ENCODE peak calls at places on chromosomes 6 and 20, in four cellular contexts. Z is cardiac muscle cell; K is CD8-positive, alpha-beta T cell; P is A549. C is an unnamed sample.

GRCh38 chr6:151240036-151240685 is 394 bp downstream of the AKAP12 start:
- DNase-seq in Z (peak), K (no peak), P (peak), C (peak)

GRCh38 chr6:165536911-165537310 is 126.1 kb downstream of the PDE10A start:
- DNase-seq in Z (no peak), K (no peak), P (no peak), C (no peak)

GRCh38 chr6:6643398-6643797 is 54.9 kb downstream of the LY86 start:
- DNase-seq in Z (no peak), K (no peak), P (no peak), C (no peak)

GRCh38 chr6:160735523-160735922 is 33.5 kb downstream of the PLG start:
- DNase-seq in Z (no peak), K (no peak), P (no peak), C (no peak)

GRCh38 chr6:32087574-32088486 is 21.3 kb downstream of the TNXB start:
- DNase-seq in Z (peak), K (peak), P (peak), C (no peak)

GRCh38 chr6:3808759-3809514 is 40.2 kb upstream of the FAM50B start:
- DNase-seq in Z (no peak), K (no peak), P (peak), C (peak)

GRCh38 chr6:71531006-71531405 is 242.4 kb downstream of the OGFRL1 start:
- DNase-seq in Z (no peak), K (no peak), P (no peak), C (no peak)

GRCh38 chr20:32535953-32536823 is 48.9 kb downstream of the NOL4L start:
- DNase-seq in Z (peak), K (peak), P (peak), C (no peak)

GRCh38 chr20:38201356-38201755 is 36.3 kb upstream of the TGM2 start:
- DNase-seq in Z (no peak), K (no peak), P (peak), C (peak)

GRCh38 chr20:39190666-39191570 is 228.8 kb downstream of the DHX35 start:
- DNase-seq in Z (no peak), K (no peak), P (peak), C (peak)

GRCh38 chr6:160991411-160992322 is at the start of gene MAP3K4:
- DNase-seq in Z (peak), K (peak), P (peak), C (no peak)

GRCh38 chr6:121354764-121355163 is 20.5 kb upstream of the TBC1D32 start:
- DNase-seq in Z (no peak), K (no peak), P (no peak), C (no peak)

GRCh38 chr20:58053391-58054055 is 174.9 kb downstream of the ANKRD60 start:
- DNase-seq in Z (no peak), K (no peak), P (no peak), C (no peak)

GRCh38 chr6:149867876-149868640 is 3.9 kb upstream of the LRP11 start:
- DNase-seq in Z (no peak), K (no peak), P (no peak), C (no peak)

GRCh38 chr20:34709836-34710567 is 5.9 kb downstream of the TP53INP2 start:
- DNase-seq in Z (peak), K (peak), P (no peak), C (no peak)

GRCh38 chr6:131400054-131400781 is 172.8 kb upstream of the ARG1 start:
- DNase-seq in Z (no peak), K (no peak), P (peak), C (peak)

GRCh38 chr6:119333707-119334295 is 15.8 kb downstream of the MAN1A1 start:
- DNase-seq in Z (no peak), K (no peak), P (peak), C (no peak)

GRCh38 chr6:139449611-139450000 is 75.2 kb upstream of the CITED2 start:
- DNase-seq in Z (no peak), K (no peak), P (no peak), C (no peak)

GRCh38 chr6:165223736-165224135 is 85.7 kb downstream of the C6orf118 start:
- DNase-seq in Z (no peak), K (no peak), P (no peak), C (no peak)

GRCh38 chr20:7113577-7114466 is 346.3 kb downstream of the BMP2 start:
- DNase-seq in Z (peak), K (no peak), P (peak), C (no peak)

GRCh38 chr6:21538186-21538798 is 55.3 kb upstream of the SOX4 start:
- DNase-seq in Z (no peak), K (no peak), P (no peak), C (peak)

GRCh38 chr6:18264338-18265098 is at the start of gene DEK:
- DNase-seq in Z (peak), K (peak), P (peak), C (no peak)

GRCh38 chr6:109362102-109362884 is 20.0 kb downstream of the CD164 start:
- DNase-seq in Z (no peak), K (no peak), P (no peak), C (no peak)

GRCh38 chr20:266213-266603 is 8.7 kb downstream of the DEFB132 start:
- DNase-seq in Z (no peak), K (no peak), P (no peak), C (no peak)

GRCh38 chr6:69735029-69735428 is 61.8 kb downstream of the LMBRD1 start:
- DNase-seq in Z (no peak), K (no peak), P (no peak), C (peak)

GRCh38 chr20:37414133-37414532 is 68.2 kb downstream of the SRC start:
- DNase-seq in Z (no peak), K (no peak), P (no peak), C (no peak)

DNA sequence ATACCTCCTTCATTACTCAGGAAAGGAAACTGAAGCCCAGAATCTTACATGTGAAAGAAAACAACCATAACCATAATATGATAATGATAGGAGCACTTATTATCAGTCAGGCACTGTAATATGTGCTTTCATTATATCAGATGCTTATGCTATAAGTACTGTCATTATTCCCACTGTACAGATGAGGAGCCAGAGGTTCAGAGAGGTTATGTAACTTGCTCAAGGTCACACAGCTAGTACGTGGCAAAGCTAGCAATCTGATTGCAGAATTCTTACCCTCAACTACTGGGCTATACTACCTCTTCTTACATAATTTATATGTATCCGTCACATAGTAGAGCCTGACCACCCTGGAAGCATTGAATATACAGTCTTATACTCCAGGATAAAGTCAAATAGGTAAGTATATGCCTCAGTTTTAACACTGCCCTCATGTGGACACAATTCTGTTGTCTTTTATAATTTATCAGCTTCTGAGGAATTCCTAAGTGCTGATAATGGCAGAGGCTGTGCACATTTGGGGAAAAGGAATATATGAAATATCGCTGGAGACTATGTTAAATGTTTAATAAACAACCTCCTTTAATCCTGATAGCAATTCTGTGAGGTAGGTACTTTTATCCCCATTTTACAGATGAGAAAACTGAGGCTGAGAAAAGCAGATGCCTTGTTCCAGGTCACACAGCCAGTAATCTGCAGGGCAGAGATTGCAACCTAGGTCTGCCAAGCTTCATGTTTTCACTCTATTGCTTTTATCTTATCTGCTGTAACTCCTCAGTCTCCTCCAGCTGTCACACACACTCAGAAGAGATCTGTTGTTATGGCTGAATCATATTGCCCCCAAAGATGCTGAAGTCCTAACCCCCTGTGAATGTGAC is 13.4 kb downstream of the BCAS1 start:
- DNase-seq in Z (no peak), K (no peak), P (no peak), C (no peak)
- TF ChIP-seq CTCF in Z (no peak), K (no peak), P (no peak), C (no peak)

DNA sequence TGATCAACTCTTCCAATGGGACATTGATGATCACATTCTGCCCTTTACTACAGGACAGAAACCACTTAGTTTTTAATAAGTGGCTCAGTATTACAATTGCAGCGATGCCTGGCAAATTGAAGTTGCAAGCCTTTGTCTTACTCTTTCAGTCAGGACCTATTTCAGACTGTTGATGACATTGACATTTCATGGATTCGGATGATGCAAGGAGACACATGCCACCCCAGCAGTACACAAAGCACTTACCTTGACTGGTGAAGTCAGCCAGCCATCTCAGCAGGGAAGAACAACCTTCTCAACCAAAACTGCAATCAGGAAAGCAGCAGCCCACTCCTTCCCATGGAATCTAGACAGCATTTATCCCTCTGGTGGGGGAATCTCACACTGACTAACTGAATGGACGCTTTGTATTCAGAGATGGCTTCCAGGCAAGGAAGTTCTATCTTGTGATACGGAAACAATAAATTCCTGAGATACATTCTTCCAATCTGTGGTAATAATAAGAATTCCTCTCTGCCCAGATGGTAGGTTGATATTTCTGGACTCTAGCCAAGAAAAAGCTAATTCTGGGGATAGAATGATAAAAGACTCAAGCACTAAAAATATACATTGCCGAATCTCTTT is 24.8 kb downstream of the NFYA start:
- DNase-seq in Z (no peak), K (no peak), P (no peak), C (no peak)
- TF ChIP-seq CTCF in Z (peak), K (no peak), P (no peak), C (no peak)

DNA sequence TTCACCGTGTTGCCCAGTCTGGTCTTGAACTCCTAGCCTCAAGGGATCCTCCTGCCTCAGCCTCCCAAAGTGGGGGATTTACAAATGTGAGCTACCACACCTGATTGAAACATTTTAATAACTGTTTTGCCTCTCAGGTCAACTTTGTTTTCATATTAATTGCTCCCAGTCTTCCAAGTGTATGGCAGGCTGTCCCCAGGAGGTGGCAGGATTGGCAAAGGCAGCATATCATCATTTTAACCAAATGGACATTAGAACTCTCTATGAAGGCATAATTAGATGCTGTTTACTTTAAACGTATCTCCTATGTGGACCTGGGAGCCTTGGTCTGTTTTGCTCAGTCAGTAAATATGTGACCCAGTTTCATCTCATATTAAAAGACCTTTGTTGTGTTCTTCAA is 59.2 kb upstream of the CSE1L start:
- DNase-seq in Z (no peak), K (no peak), P (peak), C (no peak)
- TF ChIP-seq CTCF in Z (peak), K (no peak), P (peak), C (peak)

GRCh38 chr6:50030777-50031562 is 9.2 kb upstream of the DEFB110 start:
- DNase-seq in Z (peak), K (no peak), P (peak), C (no peak)
- TF ChIP-seq CTCF in Z (no peak), K (no peak), P (peak), C (peak)

GRCh38 chr20:62123450-62124118 is 1.3 kb downstream of the LSM14B start:
- DNase-seq in Z (no peak), K (no peak), P (no peak), C (no peak)
- TF ChIP-seq CTCF in Z (no peak), K (no peak), P (no peak), C (no peak)

DNA sequence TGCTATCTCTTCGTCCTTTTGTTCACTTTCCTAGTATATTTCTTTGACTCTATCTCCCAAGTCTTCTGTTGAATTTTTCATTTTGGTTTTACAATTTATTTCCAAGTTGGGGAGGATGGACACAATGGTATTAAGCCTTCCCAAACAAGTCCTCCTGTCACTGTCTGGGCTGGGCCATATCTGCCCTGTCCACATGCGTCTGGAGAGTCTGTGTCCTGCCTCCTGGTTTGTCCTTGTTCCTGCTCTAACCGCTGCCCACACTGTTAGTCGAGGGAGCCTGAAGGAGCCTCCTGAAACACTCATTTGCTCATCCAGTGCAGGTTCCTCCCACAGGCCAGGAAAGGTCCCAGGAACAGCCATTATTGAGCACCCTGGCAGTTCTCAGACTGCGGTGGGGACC is 17.1 kb downstream of the MYT1 start:
- DNase-seq in Z (no peak), K (no peak), P (no peak), C (no peak)
- TF ChIP-seq CTCF in Z (no peak), K (no peak), P (no peak), C (no peak)

GRCh38 chr20:35883778-35884540 is 70.3 kb downstream of the SCAND1 start:
- DNase-seq in Z (peak), K (peak), P (peak), C (peak)
- TF ChIP-seq CTCF in Z (peak), K (peak), P (peak), C (peak)

C was measured in kidney epithelial cell.